ENCODE peak calls at places on chromosomes 5 and 9, in four cellular contexts. One of them, this sample, is unnamed.

GRCh38 chr9:106682420-106682819 is 180.5 kb upstream of the ZNF462 start:
- DNase-seq in HepG2: no peak
- DNase-seq in K562: no peak
- DNase-seq in GM12878: no peak
- DNase-seq in this sample: no peak

GRCh38 chr9:124312290-124313265 is 54.8 kb downstream of the NEK6 start:
- DNase-seq in HepG2: no peak
- DNase-seq in K562: peak
- DNase-seq in GM12878: no peak
- DNase-seq in this sample: no peak

GRCh38 chr5:132952829-132953228 is 10.6 kb downstream of the AFF4 start:
- DNase-seq in HepG2: no peak
- DNase-seq in K562: no peak
- DNase-seq in GM12878: no peak
- DNase-seq in this sample: no peak

GRCh38 chr5:57456056-57456455 is 26.6 kb downstream of the ACTBL2 start:
- DNase-seq in HepG2: peak
- DNase-seq in K562: no peak
- DNase-seq in GM12878: no peak
- DNase-seq in this sample: no peak

GRCh38 chr5:43889238-43889637 is 286.3 kb downstream of the NNT start:
- DNase-seq in HepG2: no peak
- DNase-seq in K562: no peak
- DNase-seq in GM12878: no peak
- DNase-seq in this sample: no peak

GRCh38 chr9:27019589-27019988 is 14.1 kb upstream of the LRRC19 start:
- DNase-seq in HepG2: no peak
- DNase-seq in K562: no peak
- DNase-seq in GM12878: no peak
- DNase-seq in this sample: no peak

GRCh38 chr5:149745-150450 is 41.4 kb upstream of the LRRC14B start:
- DNase-seq in HepG2: no peak
- DNase-seq in K562: no peak
- DNase-seq in GM12878: no peak
- DNase-seq in this sample: no peak

GRCh38 chr5:74367241-74367733 is 273.2 kb downstream of the ENC1 start:
- DNase-seq in HepG2: no peak
- DNase-seq in K562: no peak
- DNase-seq in GM12878: no peak
- DNase-seq in this sample: no peak

GRCh38 chr9:90014421-90014820 is 409.6 kb downstream of the GADD45G start:
- DNase-seq in HepG2: no peak
- DNase-seq in K562: no peak
- DNase-seq in GM12878: no peak
- DNase-seq in this sample: no peak

GRCh38 chr5:56516034-56516433 is 282.9 kb upstream of the ANKRD55 start:
- DNase-seq in HepG2: no peak
- DNase-seq in K562: no peak
- DNase-seq in GM12878: no peak
- DNase-seq in this sample: no peak

GRCh38 chr5:138386290-138386689 is 33.8 kb downstream of the KDM3B start:
- DNase-seq in HepG2: no peak
- DNase-seq in K562: no peak
- DNase-seq in GM12878: no peak
- DNase-seq in this sample: no peak
- TF ChIP-seq FOXK2 in HepG2: no peak
- TF ChIP-seq FOXK2 in K562: no peak
- TF ChIP-seq FOXK2 in GM12878: no peak
- TF ChIP-seq FOXK2 in this sample: no peak

GRCh38 chr5:148805323-148806290 is 20.8 kb upstream of the ADRB2 start:
- DNase-seq in HepG2: no peak
- DNase-seq in K562: peak
- DNase-seq in GM12878: peak
- DNase-seq in this sample: no peak
- TF ChIP-seq TARDBP in HepG2: no peak
- TF ChIP-seq TARDBP in K562: no peak
- TF ChIP-seq TARDBP in GM12878: no peak
- TF ChIP-seq TARDBP in this sample: no peak

DNA sequence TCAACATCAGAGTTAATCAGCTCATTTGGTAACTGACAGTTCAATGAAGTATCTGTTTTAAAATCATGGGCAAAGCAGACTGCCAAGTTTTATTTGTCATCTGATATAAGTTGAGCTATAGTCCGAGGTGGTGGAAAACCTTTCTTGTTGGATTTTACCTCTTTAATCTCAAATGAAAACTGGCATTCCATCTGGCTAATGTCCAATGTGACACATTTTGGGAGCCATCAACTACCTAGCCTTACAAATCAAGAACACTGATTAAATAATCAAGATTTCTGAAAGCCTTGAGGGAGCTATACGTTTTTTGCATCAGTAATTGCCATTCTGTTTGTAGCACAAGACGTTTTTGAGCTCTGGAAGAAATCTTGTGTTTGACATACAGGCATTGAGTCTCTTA is 1380.5 kb upstream of the WWC1 start:
- DNase-seq in HepG2: no peak
- DNase-seq in K562: no peak
- DNase-seq in GM12878: no peak
- DNase-seq in this sample: no peak
- TF ChIP-seq FOXK2 in HepG2: no peak
- TF ChIP-seq FOXK2 in K562: no peak
- TF ChIP-seq FOXK2 in GM12878: no peak
- TF ChIP-seq FOXK2 in this sample: no peak

GRCh38 chr5:175895701-175896102 is 24.3 kb downstream of the CPLX2 start:
- DNase-seq in HepG2: no peak
- DNase-seq in K562: no peak
- DNase-seq in GM12878: peak
- DNase-seq in this sample: no peak
- TF ChIP-seq TARDBP in HepG2: no peak
- TF ChIP-seq TARDBP in K562: no peak
- TF ChIP-seq TARDBP in GM12878: no peak
- TF ChIP-seq TARDBP in this sample: no peak

GRCh38 chr5:61569353-61569752 is 237.3 kb downstream of the ZSWIM6 start:
- DNase-seq in HepG2: no peak
- DNase-seq in K562: no peak
- DNase-seq in GM12878: no peak
- DNase-seq in this sample: no peak
- TF ChIP-seq FOXK2 in HepG2: no peak
- TF ChIP-seq FOXK2 in K562: no peak
- TF ChIP-seq FOXK2 in GM12878: no peak
- TF ChIP-seq FOXK2 in this sample: no peak